ENCODE peak calls at places on chromosomes 2 and 18, in ten cellular contexts. J is EL; Z is small intestine; G is GM18507; A is endothelial cell; Q is stimulated activated CD4-positive, alpha-beta T cell treated with anti-CD3 and anti-CD28 coated beads, Interleukin-2, amount 100 ng/mL, for 48 hours; R is H9; L is stimulated activated CD8-positive, alpha-beta memory T cell treated with anti-CD3 and anti-CD28 coated beads, Interleukin-4, amount 100 ng/mL, for 4 hours; M is CD8-positive, alpha-beta T cell; T is glutamatergic neuron. F is an unnamed sample.

GRCh38 chr2:146982393-146982846 is 862.4 kb upstream of the ACVR2A start:
- DNase-seq in J (peak), Q (no peak), M (no peak), L (no peak), Z (no peak), A (no peak), T (no peak), G (no peak), R (no peak), F (no peak)

GRCh38 chr18:32343634-32344033 is 127.0 kb downstream of the GAREM1 start:
- DNase-seq in T (no peak), Z (no peak), J (no peak), R (no peak), G (no peak), L (no peak), M (no peak), A (no peak), Q (no peak), F (no peak)

GRCh38 chr2:16559263-16559662 is 106.4 kb downstream of the CYRIA start:
- DNase-seq in T (no peak), J (no peak), Z (no peak), G (no peak), R (no peak), L (no peak), M (no peak), A (no peak), Q (no peak), F (no peak)

GRCh38 chr2:229199267-229199666 is 71.8 kb downstream of the PID1 start:
- DNase-seq in T (no peak), G (no peak), A (no peak), R (no peak), M (no peak), Z (no peak), J (no peak), Q (no peak), L (no peak), F (no peak)

GRCh38 chr2:220499281-220499680 is 871.9 kb downstream of the SLC4A3 start:
- DNase-seq in J (peak), R (no peak), Z (no peak), T (no peak), M (no peak), G (no peak), Q (no peak), L (no peak), A (no peak), F (no peak)

GRCh38 chr18:59994357-59994756 is 94.6 kb downstream of the PMAIP1 start:
- DNase-seq in T (no peak), R (no peak), J (peak), Z (peak), M (no peak), L (no peak), G (no peak), Q (no peak), A (no peak), F (peak)

GRCh38 chr18:75132931-75133525 is 75.9 kb downstream of the PTGR3 start:
- DNase-seq in L (no peak), R (no peak), T (no peak), Q (no peak), Z (peak), A (no peak), G (no peak), J (no peak), M (no peak), F (peak)

GRCh38 chr2:166637051-166637450 is 143.0 kb upstream of the SCN7A start:
- DNase-seq in J (no peak), L (no peak), M (no peak), G (no peak), Q (no peak), Z (no peak), T (no peak), A (no peak), R (no peak), F (no peak)

GRCh38 chr2:207792244-207792785 is 22.6 kb upstream of the FZD5 start:
- DNase-seq in A (no peak), Q (no peak), R (peak), M (no peak), J (peak), G (no peak), T (no peak), L (no peak), Z (peak), F (no peak)

GRCh38 chr2:85132392-85132791 is 800 bp upstream of the TCF7L1 start:
- DNase-seq in T (no peak), A (no peak), Z (no peak), L (no peak), M (no peak), Q (no peak), G (no peak), R (no peak), J (peak), F (no peak)

GRCh38 chr2:144650886-144651285 is 131.0 kb upstream of the ZEB2 start:
- DNase-seq in M (no peak), A (no peak), J (no peak), G (no peak), L (no peak), T (no peak), Q (no peak), Z (no peak), R (no peak), F (no peak)

GRCh38 chr2:17620280-17620679 is 79.8 kb downstream of the VSNL1 start:
- DNase-seq in J (peak), G (no peak), Z (no peak), A (no peak), M (no peak), L (no peak), R (peak), Q (no peak), T (no peak), F (peak)

GRCh38 chr18:80192653-80193385 is 54.5 kb downstream of the PARD6G start:
- DNase-seq in L (no peak), G (no peak), A (no peak), R (no peak), T (no peak), M (no peak), Q (no peak), J (no peak), Z (no peak), F (no peak)

GRCh38 chr2:38184964-38185603 is 109.1 kb upstream of the CYP1B1 start:
- DNase-seq in R (no peak), G (peak), A (no peak), M (no peak), T (no peak), Q (no peak), Z (no peak), L (no peak), J (no peak), F (no peak)

F was measured in COR-L47.